ENCODE peak calls at places on chromosomes 3 and 15, in six cellular contexts. D is A549, N is sigmoid colon, V is mammary epithelial cell, C is Peyer's patch, O is heart left ventricle. X is an unnamed sample.

GRCh38 chr3:38000965-38001455 is 10.4 kb downstream of the VILL start:
- DNase-seq in D (no peak), N (peak; percentile 64), V (no peak), C (no peak), O (no peak), X (no peak)

GRCh38 chr15:37204698-37205097 is 104.3 kb upstream of the MEIS2 start:
- DNase-seq in D (peak; percentile 2), N (no peak), V (no peak), C (no peak), O (no peak), X (no peak)

GRCh38 chr3:150409125-150409526 is 1.0 kb downstream of the TSC22D2 start:
- DNase-seq in D (no peak), N (no peak), V (no peak), C (peak; percentile 25), O (no peak), X (peak; percentile 36)

GRCh38 chr15:48469681-48470080 is 138.5 kb downstream of the DUT start:
- DNase-seq in D (no peak), N (no peak), V (no peak), C (no peak), O (no peak), X (no peak)

GRCh38 chr15:64921711-64922110 is 10.0 kb downstream of the ANKDD1A start:
- DNase-seq in D (no peak), N (no peak), V (peak; percentile 9), C (no peak), O (no peak), X (no peak)

GRCh38 chr3:171753665-171754408 is 56.4 kb downstream of the PLD1 start:
- DNase-seq in D (no peak), N (no peak), V (peak; percentile 95), C (no peak), O (no peak), X (no peak)

GRCh38 chr15:62456011-62456920 is 291.2 kb upstream of the C2CD4B start:
- DNase-seq in D (no peak), N (peak; percentile 37), V (no peak), C (no peak), O (no peak), X (no peak)

GRCh38 chr3:190526787-190527767 is 13.2 kb downstream of the IL1RAP start:
- DNase-seq in D (no peak), N (no peak), V (no peak), C (no peak), O (no peak), X (no peak)

GRCh38 chr3:109050591-109051167 is 67.3 kb downstream of the MORC1 start:
- DNase-seq in D (peak; percentile 56), N (no peak), V (peak; percentile 7), C (no peak), O (no peak), X (no peak)

GRCh38 chr3:49924683-49925082 is 4.9 kb downstream of the MON1A start:
- DNase-seq in D (peak; percentile 48), N (no peak), V (peak; percentile 75), C (no peak), O (no peak), X (no peak)

GRCh38 chr3:186826316-186826977 is 16.1 kb upstream of the ADIPOQ start:
- DNase-seq in D (no peak), N (no peak), V (no peak), C (peak; percentile 33), O (no peak), X (no peak)

GRCh38 chr3:176661432-176661964 is 535.8 kb downstream of the TBL1XR1 start:
- DNase-seq in D (no peak), N (no peak), V (no peak), C (no peak), O (no peak), X (no peak)

GRCh38 chr3:122956685-122957455 is 70.7 kb downstream of the SEMA5B start:
- DNase-seq in D (no peak), N (no peak), V (no peak), C (no peak), O (no peak), X (no peak)

GRCh38 chr3:188446014-188446413 is 292.1 kb downstream of the LPP start:
- DNase-seq in D (no peak), N (no peak), V (no peak), C (peak; percentile 26), O (no peak), X (no peak)

GRCh38 chr15:57218826-57219576 is 157.3 kb upstream of the CGNL1 start:
- DNase-seq in D (peak; percentile 54), N (no peak), V (peak; percentile 15), C (no peak), O (no peak), X (no peak)

GRCh38 chr15:40815042-40815678 is 7.9 kb upstream of the DNAJC17 start:
- DNase-seq in D (no peak), N (no peak), V (peak; percentile 9), C (no peak), O (no peak), X (no peak)

GRCh38 chr15:98799461-98799971 is 151.2 kb downstream of the IGF1R start:
- DNase-seq in D (peak; percentile 61), N (no peak), V (peak; percentile 22), C (no peak), O (no peak), X (no peak)

GRCh38 chr3:9386501-9387321 is 10.7 kb upstream of the SETD5 start:
- DNase-seq in D (no peak), N (no peak), V (no peak), C (no peak), O (no peak), X (no peak)

GRCh38 chr3:23806322-23807160 is 786 bp downstream of the UBE2E1 start:
- DNase-seq in D (no peak), N (peak; percentile 75), V (no peak), C (peak; percentile 46), O (peak; percentile 69), X (peak; percentile 21)

GRCh38 chr15:35000511-35000910 is 12.4 kb upstream of the ZNF770 start:
- DNase-seq in D (peak; percentile 67), N (no peak), V (peak; percentile 98), C (no peak), O (no peak), X (no peak)

GRCh38 chr15:78437107-78437761 is 782 bp upstream of the IREB2 start:
- DNase-seq in D (no peak), N (no peak), V (no peak), C (no peak), O (peak; percentile 62), X (no peak)

GRCh38 chr15:67077641-67078215 is 12.3 kb downstream of the SMAD3 start:
- DNase-seq in D (no peak), N (no peak), V (no peak), C (no peak), O (no peak), X (no peak)

GRCh38 chr15:75727851-75728715 is 15.4 kb upstream of the CSPG4 start:
- DNase-seq in D (peak; percentile 69), N (peak; percentile 85), V (peak; percentile 26), C (peak; percentile 60), O (peak; percentile 79), X (no peak)

GRCh38 chr3:131840151-131840797 is 194.5 kb downstream of the CPNE4 start:
- DNase-seq in D (no peak), N (no peak), V (peak; percentile 10), C (no peak), O (no peak), X (no peak)

GRCh38 chr15:94287794-94288246 is 56.5 kb downstream of the MCTP2 start:
- DNase-seq in D (no peak), N (no peak), V (no peak), C (peak; percentile 81), O (no peak), X (no peak)

GRCh38 chr3:197023998-197024651 is 5.5 kb downstream of the MELTF start:
- DNase-seq in D (no peak), N (no peak), V (no peak), C (no peak), O (peak; percentile 67), X (no peak)

GRCh38 chr3:188345223-188345622 is 191.3 kb downstream of the LPP start:
- DNase-seq in D (no peak), N (no peak), V (no peak), C (no peak), O (no peak), X (no peak)

GRCh38 chr3:25843332-25843731 is 53.4 kb downstream of the OXSM start:
- DNase-seq in D (peak; percentile 11), N (no peak), V (no peak), C (no peak), O (no peak), X (no peak)

GRCh38 chr3:3772920-3773319 is 26.3 kb upstream of the LRRN1 start:
- DNase-seq in D (no peak), N (no peak), V (no peak), C (no peak), O (no peak), X (no peak)

GRCh38 chr3:30689202-30689641 is 82.8 kb downstream of the TGFBR2 start:
- DNase-seq in D (peak; percentile 42), N (no peak), V (peak; percentile 69), C (no peak), O (no peak), X (no peak)

GRCh38 chr15:39301589-39301999 is 279.3 kb upstream of the THBS1 start:
- DNase-seq in D (peak; percentile 5), N (no peak), V (peak; percentile 20), C (no peak), O (no peak), X (no peak)

GRCh38 chr15:69723404-69724097 is 270.9 kb downstream of the RPLP1 start:
- DNase-seq in D (no peak), N (peak; percentile 78), V (no peak), C (no peak), O (no peak), X (no peak)
- TF ChIP-seq CTCF in D (no peak), N (no peak), V (no peak), C (no peak), O (no peak), X (no peak)

DNA sequence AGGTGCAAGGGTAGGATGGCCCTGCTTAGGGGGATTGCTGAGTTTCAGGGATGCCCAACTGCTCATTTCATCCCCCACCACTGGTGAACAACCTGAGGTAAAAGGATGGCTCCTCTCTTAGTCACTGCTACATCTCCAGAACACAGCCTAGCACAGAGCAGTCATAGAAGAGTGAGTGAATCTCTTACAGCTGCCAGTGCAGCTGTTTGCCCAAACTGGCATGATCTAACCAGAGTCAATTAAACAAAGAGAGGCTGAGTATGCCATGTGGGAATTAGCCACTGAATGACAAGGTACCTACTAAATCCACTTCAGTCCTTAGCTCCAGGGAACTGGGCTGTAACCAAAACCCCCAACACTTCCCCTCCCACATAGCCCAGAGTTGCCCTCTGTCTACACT is 6.8 kb upstream of the NCKIPSD start:
- DNase-seq in D (no peak), N (no peak), V (peak; percentile 42), C (no peak), O (no peak), X (no peak)
- H3K4me1 ChIP-seq in D (peaks cover 25% of the 10 kb centered on the region), N (no peaks in the 10 kb centered on the region), V (peaks cover 43% of the 10 kb centered on the region), C (no peaks in the 10 kb centered on the region), O (peaks cover 16% of the 10 kb centered on the region), X (peaks cover 58% of the 10 kb centered on the region)

DNA sequence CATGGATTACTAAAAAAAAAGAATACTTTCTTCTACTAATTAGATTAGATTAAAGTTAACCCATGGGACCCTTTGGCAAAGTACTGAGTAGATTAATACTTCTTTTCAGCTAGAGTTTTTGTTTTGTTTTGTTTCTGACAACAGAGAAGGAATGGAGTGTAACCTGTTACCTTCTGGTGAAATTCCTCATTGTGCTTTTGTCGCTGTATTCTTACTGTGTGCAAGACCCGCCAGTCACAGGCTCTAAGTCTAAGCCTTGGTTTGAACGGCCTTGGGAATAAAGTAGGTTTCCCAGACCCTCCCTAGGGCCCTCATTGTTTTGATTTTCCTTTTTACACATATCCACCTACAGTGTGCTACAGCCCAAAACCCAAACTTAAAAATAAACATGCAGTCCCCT is 171.1 kb upstream of the IL12A start:
- DNase-seq in D (no peak), N (no peak), V (no peak), C (no peak), O (no peak), X (no peak)
- H3K27ac ChIP-seq in D (no peak overlapping the region), N (no peak overlapping the region), V (no peak overlapping the region), C (no peak overlapping the region), O (no peak overlapping the region), X (no peak overlapping the region)

GRCh38 chr3:46908294-46908985 is 30.9 kb downstream of the PTH1R start:
- DNase-seq in D (no peak), N (peak; percentile 57), V (no peak), C (no peak), O (no peak), X (peak; percentile 41)
- TF ChIP-seq CTCF in D (no peak), N (no peak), V (peak; percentile 7), C (no peak), O (peak; percentile 32), X (peak; percentile 26)

X was measured in tibial nerve.